ENCODE peak calls at places on chromosomes 7 and 10, in nine cellular contexts. J, O, Q, T, Z, W, B, F and K are unnamed samples.

GRCh38 chr7:106063039-106063438 is 49.1 kb downstream of the SYPL1 start:
- DNase-seq in J (no peak), O (no peak), Q (no peak), T (no peak), Z (no peak), W (no peak), B (no peak), F (no peak), K (no peak)

GRCh38 chr10:31466313-31466712 is 147.3 kb downstream of the ZEB1 start:
- DNase-seq in J (no peak), O (no peak), Q (no peak), T (no peak), Z (no peak), W (no peak), B (no peak), F (no peak), K (no peak)

GRCh38 chr7:156640949-156641485 is 443 bp downstream of the RNF32 start:
- DNase-seq in J (peak; percentile 68), O (no peak), Q (no peak), T (no peak), Z (peak; percentile 67), W (peak; percentile 3), B (no peak), F (no peak), K (peak; percentile 52)

GRCh38 chr10:116888380-116889055 is 39.2 kb downstream of the ENO4 start:
- DNase-seq in J (peak; percentile 63), O (no peak), Q (peak; percentile 4), T (peak; percentile 69), Z (peak; percentile 78), W (peak; percentile 56), B (no peak), F (no peak), K (peak; percentile 66)

GRCh38 chr7:72493850-72494661 is 81.9 kb upstream of the CALN1 start:
- DNase-seq in J (peak; percentile 62), O (no peak), Q (peak; percentile 35), T (no peak), Z (no peak), W (peak; percentile 51), B (peak; percentile 51), F (no peak), K (peak; percentile 81)

GRCh38 chr10:110774069-110775021 is 97.4 kb upstream of the PDCD4 start:
- DNase-seq in J (no peak), O (no peak), Q (peak; percentile 55), T (no peak), Z (no peak), W (peak; percentile 92), B (no peak), F (no peak), K (no peak)

GRCh38 chr7:155427411-155428038 is 30.4 kb upstream of the EN2 start:
- DNase-seq in J (no peak), O (peak; percentile 52), Q (no peak), T (no peak), Z (no peak), W (no peak), B (no peak), F (no peak), K (no peak)

GRCh38 chr10:124282326-124282725 is 136.4 kb downstream of the OAT start:
- DNase-seq in J (no peak), O (peak; percentile 37), Q (no peak), T (no peak), Z (peak; percentile 29), W (no peak), B (no peak), F (no peak), K (no peak)

GRCh38 chr10:78972160-78972946 is 96.4 kb upstream of the ZMIZ1 start:
- DNase-seq in J (peak; percentile 59), O (no peak), Q (peak; percentile 80), T (peak; percentile 70), Z (peak; percentile 91), W (peak; percentile 31), B (peak; percentile 88), F (peak; percentile 88), K (peak; percentile 48)

GRCh38 chr7:96596120-96596826 is 113.4 kb downstream of the SEM1 start:
- DNase-seq in J (no peak), O (no peak), Q (no peak), T (no peak), Z (no peak), W (no peak), B (no peak), F (no peak), K (no peak)

GRCh38 chr10:65482848-65483247 is 1443.0 kb upstream of the LRRTM3 start:
- DNase-seq in J (no peak), O (no peak), Q (no peak), T (no peak), Z (no peak), W (no peak), B (no peak), F (no peak), K (no peak)

GRCh38 chr7:28102778-28103177 is 77.8 kb downstream of the JAZF1 start:
- DNase-seq in J (no peak), O (no peak), Q (peak; percentile 5), T (no peak), Z (peak; percentile 73), W (peak; percentile 24), B (no peak), F (no peak), K (no peak)

GRCh38 chr7:131285558-131285957 is 42.1 kb upstream of the MKLN1 start:
- DNase-seq in J (no peak), O (no peak), Q (no peak), T (no peak), Z (no peak), W (no peak), B (no peak), F (no peak), K (no peak)

DNA sequence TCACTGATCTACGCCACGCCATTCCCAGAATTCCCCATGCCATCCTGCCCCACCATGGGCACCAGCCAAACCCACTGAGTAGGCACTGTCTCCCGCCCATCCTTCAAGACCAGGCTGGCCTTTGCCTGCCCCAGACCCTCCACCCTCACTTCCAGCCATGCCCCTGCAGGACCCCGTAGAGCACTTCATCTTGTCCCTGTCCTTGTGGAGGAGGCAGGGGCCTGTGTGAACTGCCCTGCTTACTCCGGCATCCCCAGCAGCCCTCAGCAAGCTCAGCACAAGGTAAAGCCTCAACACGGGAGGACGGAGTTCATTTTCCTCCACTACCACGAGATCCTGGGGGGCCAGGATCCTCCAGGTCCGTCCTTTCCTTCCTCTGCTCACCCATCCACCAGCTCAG is 577.7 kb downstream of the PTPRN2 start:
- DNase-seq in J (no peak), O (peak; percentile 54), Q (no peak), T (no peak), Z (no peak), W (no peak), B (no peak), F (no peak), K (no peak)
- TF ChIP-seq POLR2AphosphoS5 in J (no peak), O (no peak), Q (no peak), T (no peak), Z (no peak), W (no peak), B (no peak), F (no peak), K (no peak)

DNA sequence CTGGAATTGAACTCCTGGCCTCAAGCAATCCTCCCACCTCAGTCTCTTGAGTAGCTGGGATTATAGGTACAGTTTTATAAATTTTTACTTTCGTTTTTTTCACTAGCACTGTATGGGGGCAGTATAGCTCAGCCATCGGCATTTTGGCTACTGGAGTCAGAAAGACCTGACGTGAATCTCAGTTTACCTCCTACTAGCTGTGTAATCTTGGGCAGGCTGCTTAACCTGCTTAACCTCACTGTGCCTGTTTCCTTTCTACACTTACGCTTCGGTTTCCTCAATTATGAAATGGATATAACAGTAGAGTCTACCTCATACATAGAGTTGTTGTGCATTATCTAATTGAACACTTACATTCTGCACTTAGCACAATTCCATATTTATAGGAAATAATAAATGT is 16.7 kb downstream of the STN1 start:
- DNase-seq in J (no peak), O (no peak), Q (no peak), T (no peak), Z (no peak), W (no peak), B (no peak), F (no peak), K (no peak)
- H3K27ac ChIP-seq in J (no peak overlapping the region), O (peak overlapping the region; percentile 50), Q (no peak overlapping the region), T (peak overlapping the region; percentile 58), Z (no peak overlapping the region), W (no peak overlapping the region), B (peak overlapping the region; percentile 63), F (no peak overlapping the region), K (no peak overlapping the region)

GRCh38 chr7:99975782-99976521 is at the start of gene AZGP1:
- DNase-seq in J (peak; percentile 41), O (no peak), Q (peak; percentile 95), T (peak; percentile 85), Z (no peak), W (no peak), B (no peak), F (no peak), K (peak; percentile 59)
- TF ChIP-seq POLR2A in J (no peak), O (no peak), Q (peak; percentile 60), T (no peak), Z (no peak), W (no peak), B (no peak), F (no peak), K (peak; percentile 22)

GRCh38 chr7:64574481-64575159 is 11.7 kb upstream of the ZNF680 start:
- DNase-seq in J (no peak), O (no peak), Q (no peak), T (peak; percentile 67), Z (no peak), W (no peak), B (no peak), F (no peak), K (no peak)
- TF ChIP-seq POLR2AphosphoS5 in J (no peak), O (no peak), Q (no peak), T (no peak), Z (no peak), W (no peak), B (no peak), F (no peak), K (no peak)